ENCODE peak calls at places on chromosomes 6 and 20, in five cellular contexts. D is cardiac muscle cell, Y is left ventricle myocardium inferior, N is heart left ventricle, B is adipocyte. X is an unnamed sample.

GRCh38 chr20:39264506-39265172 is 302.5 kb downstream of the DHX35 start:
- DNase-seq in D (peak), Y (peak), N (peak), B (peak), X (peak)

GRCh38 chr20:47454298-47455132 is 47.2 kb upstream of the NCOA3 start:
- DNase-seq in D (no peak), Y (no peak), N (no peak), B (no peak), X (no peak)

GRCh38 chr6:109224107-109224875 is 129.0 kb downstream of the CEP57L1 start:
- DNase-seq in D (no peak), Y (no peak), N (no peak), B (no peak), X (no peak)

GRCh38 chr20:54115172-54115854 is 44.9 kb upstream of the BCAS1 start:
- DNase-seq in D (no peak), Y (no peak), N (no peak), B (no peak), X (no peak)

GRCh38 chr6:12709116-12709515 is 7.5 kb upstream of the PHACTR1 start:
- DNase-seq in D (no peak), Y (no peak), N (no peak), B (peak), X (no peak)

GRCh38 chr6:14365393-14365792 is 247.8 kb downstream of the CD83 start:
- DNase-seq in D (no peak), Y (no peak), N (no peak), B (peak), X (no peak)

GRCh38 chr6:105515054-105515453 is 112.2 kb upstream of the PREP start:
- DNase-seq in D (no peak), Y (no peak), N (no peak), B (no peak), X (no peak)

GRCh38 chr6:156379946-156380707 is 397.1 kb upstream of the ARID1B start:
- DNase-seq in D (no peak), Y (no peak), N (no peak), B (peak), X (peak)

GRCh38 chr20:44141873-44142272 is 45.1 kb downstream of the JPH2 start:
- DNase-seq in D (no peak), Y (no peak), N (peak), B (no peak), X (no peak)

GRCh38 chr20:15113374-15113773 is 776.0 kb upstream of the FLRT3 start:
- DNase-seq in D (no peak), Y (no peak), N (no peak), B (no peak), X (no peak)

GRCh38 chr6:132587462-132587861 is 2.1 kb downstream of the TAAR5 start:
- DNase-seq in D (no peak), Y (no peak), N (no peak), B (no peak), X (no peak)

GRCh38 chr6:17930321-17930993 is 57.0 kb downstream of the KIF13A start:
- DNase-seq in D (no peak), Y (no peak), N (peak), B (no peak), X (no peak)

GRCh38 chr6:137087902-137088301 is 43.1 kb upstream of the IL20RA start:
- DNase-seq in D (no peak), Y (no peak), N (no peak), B (no peak), X (no peak)

GRCh38 chr6:10416863-10417641 is 2.2 kb upstream of the TFAP2A start:
- DNase-seq in D (no peak), Y (no peak), N (no peak), B (no peak), X (no peak)

GRCh38 chr6:163398796-163399195 is 15.7 kb upstream of the QKI start:
- DNase-seq in D (no peak), Y (peak), N (peak), B (no peak), X (no peak)

GRCh38 chr6:91106083-91106482 is 519.2 kb upstream of the MAP3K7 start:
- DNase-seq in D (no peak), Y (no peak), N (no peak), B (no peak), X (no peak)

GRCh38 chr6:63789699-63790098 is 154.1 kb downstream of the PHF3 start:
- DNase-seq in D (no peak), Y (no peak), N (no peak), B (no peak), X (no peak)

GRCh38 chr6:76774750-76775396 is 688.4 kb downstream of the HTR1B start:
- DNase-seq in D (peak), Y (peak), N (peak), B (no peak), X (no peak)

GRCh38 chr6:81894286-81894685 is 141.8 kb upstream of the TENT5A start:
- DNase-seq in D (no peak), Y (no peak), N (no peak), B (peak), X (no peak)

GRCh38 chr6:2817778-2818443 is 23.8 kb downstream of the SERPINB1 start:
- DNase-seq in D (no peak), Y (no peak), N (no peak), B (peak), X (no peak)

GRCh38 chr6:146857960-146858308 is 259.2 kb downstream of the ADGB start:
- DNase-seq in D (peak), Y (no peak), N (no peak), B (no peak), X (no peak)

GRCh38 chr6:127058936-127059335 is 59.5 kb upstream of the RSPO3 start:
- DNase-seq in D (no peak), Y (no peak), N (no peak), B (no peak), X (no peak)

GRCh38 chr6:111536888-111537287 is 53.9 kb upstream of the REV3L start:
- DNase-seq in D (no peak), Y (no peak), N (peak), B (no peak), X (no peak)

GRCh38 chr6:148761532-148761951 is 14.7 kb downstream of the UST start:
- DNase-seq in D (peak), Y (no peak), N (no peak), B (peak), X (no peak)

GRCh38 chr6:128118401-128118800 is 217.5 kb upstream of the THEMIS start:
- DNase-seq in D (no peak), Y (no peak), N (no peak), B (peak), X (no peak)

GRCh38 chr6:111551521-111552231 is 54.0 kb downstream of the TRAF3IP2 start:
- DNase-seq in D (peak), Y (no peak), N (no peak), B (peak), X (no peak)

GRCh38 chr6:19772891-19773290 is 64.3 kb upstream of the ID4 start:
- DNase-seq in D (no peak), Y (no peak), N (no peak), B (no peak), X (no peak)

GRCh38 chr6:56370591-56371198 is 123.3 kb upstream of the COL21A1 start:
- DNase-seq in D (peak), Y (no peak), N (peak), B (peak), X (peak)

GRCh38 chr6:90139272-90139817 is 157.3 kb downstream of the BACH2 start:
- DNase-seq in D (no peak), Y (no peak), N (no peak), B (no peak), X (no peak)

GRCh38 chr20:21424846-21425245 is 27.5 kb upstream of the NKX2-4 start:
- DNase-seq in D (no peak), Y (no peak), N (no peak), B (no peak), X (no peak)

GRCh38 chr6:33007831-33008395 is 1.5 kb downstream of the HLA-DOA start:
- DNase-seq in D (no peak), Y (no peak), N (no peak), B (no peak), X (no peak)

GRCh38 chr6:168025831-168026325 is 28.4 kb downstream of the KIF25 start:
- DNase-seq in D (no peak), Y (no peak), N (no peak), B (no peak), X (no peak)

GRCh38 chr6:81605526-81605925 is 147.0 kb downstream of the TENT5A start:
- DNase-seq in D (no peak), Y (no peak), N (no peak), B (no peak), X (no peak)

GRCh38 chr6:56259682-56260081 is 12.3 kb upstream of the COL21A1 start:
- DNase-seq in D (peak), Y (no peak), N (no peak), B (peak), X (no peak)

GRCh38 chr20:41524980-41525613 is 93.1 kb downstream of the CHD6 start:
- DNase-seq in D (peak), Y (peak), N (peak), B (peak), X (no peak)

GRCh38 chr6:141464490-141464889 is 668.2 kb upstream of the GJE1 start:
- DNase-seq in D (no peak), Y (no peak), N (no peak), B (peak), X (no peak)

GRCh38 chr6:30955367-30956042 is 14.7 kb downstream of the MUCL3 start:
- DNase-seq in D (peak), Y (peak), N (peak), B (peak), X (no peak)

GRCh38 chr6:31948753-31949413 is 3.0 kb downstream of the CFB start:
- DNase-seq in D (no peak), Y (no peak), N (no peak), B (no peak), X (no peak)

GRCh38 chr6:108760158-108761050 is 87.8 kb upstream of the ARMC2 start:
- DNase-seq in D (peak), Y (no peak), N (no peak), B (peak), X (no peak)

GRCh38 chr6:88722691-88723090 is 240.7 kb downstream of the RNGTT start:
- DNase-seq in D (no peak), Y (no peak), N (no peak), B (peak), X (no peak)

GRCh38 chr6:88730602-88731001 is 232.8 kb downstream of the RNGTT start:
- DNase-seq in D (no peak), Y (no peak), N (no peak), B (peak), X (no peak)

GRCh38 chr6:88728756-88729155 is 234.7 kb downstream of the RNGTT start:
- DNase-seq in D (no peak), Y (no peak), N (no peak), B (no peak), X (no peak)

GRCh38 chr6:88725111-88725711 is 238.2 kb downstream of the RNGTT start:
- DNase-seq in D (peak), Y (peak), N (peak), B (peak), X (no peak)
- H3K4me3 ChIP-seq in D (no peak), Y (no peak), N (no peak), B (no peak), X (no peak)

DNA sequence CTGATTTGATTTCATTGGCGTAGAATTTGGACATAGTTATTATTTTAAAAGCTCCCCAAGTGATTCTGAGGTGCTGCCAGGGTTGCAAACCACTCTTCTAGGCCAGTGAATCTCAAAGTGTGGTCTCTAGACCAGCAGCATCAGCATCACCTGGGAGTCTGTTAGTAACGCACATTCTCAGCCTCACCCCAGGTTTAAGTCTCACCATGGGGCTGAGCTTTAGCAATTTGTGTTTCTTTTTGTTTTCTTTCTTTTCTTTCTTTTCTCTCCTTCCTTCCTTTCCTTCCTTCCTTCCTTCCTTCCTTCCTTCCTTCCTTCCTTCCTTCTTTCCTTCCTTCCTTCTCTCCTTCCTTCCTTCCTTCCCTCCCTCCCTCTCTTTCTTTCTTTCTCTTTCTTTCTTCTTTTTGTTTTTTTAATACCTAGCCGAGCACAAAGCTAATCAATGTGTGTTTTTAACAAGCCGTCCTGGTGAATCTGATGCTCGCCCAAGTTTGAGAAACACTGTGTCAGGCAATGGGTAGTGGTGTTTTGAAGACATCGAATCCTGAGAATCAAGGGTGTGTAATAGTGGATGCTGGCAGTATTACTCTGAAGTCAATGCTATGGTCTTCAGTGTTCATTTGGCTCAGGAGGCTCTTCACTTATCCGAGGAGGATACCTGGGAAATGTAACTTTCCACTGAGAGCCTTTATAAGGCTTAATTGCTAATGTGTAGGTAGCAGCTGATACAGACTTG is 104.9 kb downstream of the SLX4IP start:
- DNase-seq in D (no peak), Y (no peak), N (no peak), B (no peak), X (no peak)
- H3K4me3 ChIP-seq in D (no peak), Y (no peak), N (no peak), B (peak), X (peak)

DNA sequence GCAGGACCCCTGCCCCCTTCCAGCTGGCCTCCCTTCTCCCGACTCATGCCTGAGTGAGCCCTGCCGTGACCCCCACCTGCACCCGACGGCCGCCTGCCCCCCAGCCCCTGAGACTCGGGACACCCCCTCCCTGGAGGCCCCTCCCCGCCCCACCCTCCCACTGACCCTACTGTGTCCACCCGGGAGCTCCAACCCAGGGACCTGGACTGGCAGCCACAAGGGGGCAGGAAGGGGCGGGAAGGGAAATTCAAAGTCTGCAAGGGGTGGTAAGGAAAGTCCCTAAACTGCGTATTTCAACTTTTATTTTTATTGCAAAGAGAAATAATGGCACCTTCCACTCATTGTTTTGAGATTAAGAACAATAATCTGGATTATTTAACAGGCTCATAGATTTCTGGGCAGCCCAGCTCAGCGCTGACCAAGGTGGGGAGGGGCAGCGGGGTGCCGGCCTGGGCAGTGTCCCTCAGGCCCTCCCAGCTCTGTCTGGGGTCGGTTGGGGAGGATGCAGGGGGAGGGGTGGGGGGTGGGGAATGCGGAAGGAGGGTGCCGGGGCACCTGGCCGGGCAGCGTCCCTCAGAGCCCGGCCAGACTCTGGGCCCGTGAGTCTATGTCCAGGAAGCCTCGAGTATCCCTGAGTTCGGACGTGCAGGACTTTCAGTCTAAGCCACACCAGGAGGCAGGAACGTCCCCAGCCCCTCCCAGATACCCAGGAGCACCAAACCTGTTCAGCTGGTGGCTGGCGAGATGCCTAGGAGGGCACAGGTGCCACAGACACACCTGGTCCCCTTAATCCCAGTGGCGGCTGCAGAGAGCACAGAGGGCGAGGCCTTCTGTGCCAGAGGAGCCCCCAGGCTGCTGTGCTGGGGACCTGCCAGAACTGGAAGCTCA is 1.3 kb upstream of the PTK6 start:
- DNase-seq in D (no peak), Y (no peak), N (no peak), B (peak), X (no peak)
- H3K4me3 ChIP-seq in D (no peak), Y (peak), N (peak), B (no peak), X (peak)

DNA sequence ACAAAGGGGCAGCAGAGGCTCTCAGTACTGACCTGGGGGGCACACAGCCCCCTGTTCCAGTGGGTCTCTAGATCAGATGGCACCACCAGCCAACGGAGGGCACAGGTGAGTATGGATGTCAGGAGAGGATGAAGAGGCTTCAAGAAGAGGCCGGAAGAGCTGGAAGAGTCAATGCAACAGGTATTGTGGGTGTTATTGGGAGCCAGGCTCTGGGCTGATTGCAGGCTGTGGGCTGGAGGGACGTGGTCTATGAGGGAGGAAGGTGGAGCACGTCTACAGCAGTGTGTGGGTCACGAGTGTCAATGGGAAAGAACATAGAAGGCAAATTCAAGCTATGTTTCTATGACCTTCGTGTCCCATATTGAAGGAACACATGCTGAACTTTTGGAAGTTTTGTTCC is 18.8 kb upstream of the TAGAP start:
- DNase-seq in D (no peak), Y (no peak), N (no peak), B (no peak), X (no peak)
- H3K4me3 ChIP-seq in D (no peak), Y (no peak), N (no peak), B (no peak), X (no peak)

X was measured in Panc1.